ENCODE peak calls at places on chromosomes 12 and 14, in five cellular contexts. One of them, this sample, is unnamed.

GRCh38 chr12:88529531-88530488 is 50.5 kb downstream of the KITLG start:
- DNase-seq in central memory CD8-positive, alpha-beta T cell: no peak
- DNase-seq in epithelial cell of proximal tubule: no peak
- DNase-seq in cardiac muscle cell: no peak
- DNase-seq in GM12891: no peak
- DNase-seq in this sample: no peak

GRCh38 chr12:87827638-87828264 is 201.4 kb downstream of the C12orf50 start:
- DNase-seq in cardiac muscle cell: peak
- DNase-seq in epithelial cell of proximal tubule: peak
- DNase-seq in central memory CD8-positive, alpha-beta T cell: no peak
- DNase-seq in GM12891: no peak
- DNase-seq in this sample: peak

GRCh38 chr14:24885410-24885913 is 164.5 kb downstream of the STXBP6 start:
- DNase-seq in GM12891: no peak
- DNase-seq in central memory CD8-positive, alpha-beta T cell: no peak
- DNase-seq in epithelial cell of proximal tubule: no peak
- DNase-seq in cardiac muscle cell: no peak
- DNase-seq in this sample: no peak

GRCh38 chr14:94888108-94888507 is 118.2 kb upstream of the GSC start:
- DNase-seq in central memory CD8-positive, alpha-beta T cell: no peak
- DNase-seq in GM12891: no peak
- DNase-seq in cardiac muscle cell: no peak
- DNase-seq in epithelial cell of proximal tubule: no peak
- DNase-seq in this sample: no peak

GRCh38 chr12:11727133-11727664 is 77.7 kb downstream of the ETV6 start:
- DNase-seq in epithelial cell of proximal tubule: no peak
- DNase-seq in GM12891: no peak
- DNase-seq in central memory CD8-positive, alpha-beta T cell: no peak
- DNase-seq in cardiac muscle cell: no peak
- DNase-seq in this sample: no peak

GRCh38 chr14:57493467-57494181 is at the start of gene CCDC198:
- DNase-seq in epithelial cell of proximal tubule: peak
- DNase-seq in cardiac muscle cell: no peak
- DNase-seq in central memory CD8-positive, alpha-beta T cell: no peak
- DNase-seq in GM12891: no peak
- DNase-seq in this sample: peak

GRCh38 chr14:72081139-72081538 is 148.9 kb downstream of the RGS6 start:
- DNase-seq in GM12891: no peak
- DNase-seq in cardiac muscle cell: no peak
- DNase-seq in epithelial cell of proximal tubule: no peak
- DNase-seq in central memory CD8-positive, alpha-beta T cell: no peak
- DNase-seq in this sample: no peak

GRCh38 chr12:59452259-59452658 is 143.6 kb upstream of the SLC16A7 start:
- DNase-seq in epithelial cell of proximal tubule: peak
- DNase-seq in GM12891: no peak
- DNase-seq in central memory CD8-positive, alpha-beta T cell: no peak
- DNase-seq in cardiac muscle cell: peak
- DNase-seq in this sample: peak

GRCh38 chr14:61196792-61197191 is 84.3 kb downstream of the TMEM30B start:
- DNase-seq in GM12891: no peak
- DNase-seq in cardiac muscle cell: no peak
- DNase-seq in epithelial cell of proximal tubule: no peak
- DNase-seq in central memory CD8-positive, alpha-beta T cell: no peak
- DNase-seq in this sample: peak

GRCh38 chr12:62693291-62694040 is 226.8 kb downstream of the MON2 start:
- DNase-seq in epithelial cell of proximal tubule: no peak
- DNase-seq in GM12891: no peak
- DNase-seq in cardiac muscle cell: peak
- DNase-seq in central memory CD8-positive, alpha-beta T cell: no peak
- DNase-seq in this sample: no peak

GRCh38 chr12:92668739-92669138 is 34.0 kb upstream of the PLEKHG7 start:
- DNase-seq in epithelial cell of proximal tubule: no peak
- DNase-seq in central memory CD8-positive, alpha-beta T cell: no peak
- DNase-seq in cardiac muscle cell: no peak
- DNase-seq in GM12891: no peak
- DNase-seq in this sample: no peak

GRCh38 chr12:44287545-44287944 is 451.7 kb downstream of the TMEM117 start:
- DNase-seq in central memory CD8-positive, alpha-beta T cell: no peak
- DNase-seq in cardiac muscle cell: no peak
- DNase-seq in epithelial cell of proximal tubule: no peak
- DNase-seq in GM12891: no peak
- DNase-seq in this sample: no peak

GRCh38 chr12:68956466-68956865 is 23.5 kb upstream of the CPM start:
- DNase-seq in central memory CD8-positive, alpha-beta T cell: no peak
- DNase-seq in epithelial cell of proximal tubule: no peak
- DNase-seq in cardiac muscle cell: no peak
- DNase-seq in GM12891: no peak
- DNase-seq in this sample: no peak

GRCh38 chr12:41972196-41972994 is 172.3 kb downstream of the GXYLT1 start:
- DNase-seq in cardiac muscle cell: peak
- DNase-seq in GM12891: no peak
- DNase-seq in central memory CD8-positive, alpha-beta T cell: no peak
- DNase-seq in epithelial cell of proximal tubule: no peak
- DNase-seq in this sample: no peak

GRCh38 chr12:129928643-129929042 is 24.8 kb upstream of the TMEM132D start:
- DNase-seq in GM12891: no peak
- DNase-seq in epithelial cell of proximal tubule: no peak
- DNase-seq in central memory CD8-positive, alpha-beta T cell: no peak
- DNase-seq in cardiac muscle cell: no peak
- DNase-seq in this sample: no peak

GRCh38 chr14:98731701-98732100 is 540.3 kb downstream of the BCL11B start:
- DNase-seq in GM12891: no peak
- DNase-seq in epithelial cell of proximal tubule: no peak
- DNase-seq in central memory CD8-positive, alpha-beta T cell: no peak
- DNase-seq in cardiac muscle cell: no peak
- DNase-seq in this sample: no peak

GRCh38 chr14:83217492-83217891 is 1683.8 kb upstream of the SEL1L start:
- DNase-seq in central memory CD8-positive, alpha-beta T cell: no peak
- DNase-seq in cardiac muscle cell: peak
- DNase-seq in GM12891: no peak
- DNase-seq in epithelial cell of proximal tubule: no peak
- DNase-seq in this sample: peak

GRCh38 chr14:61147898-61148549 is 133.1 kb downstream of the TMEM30B start:
- DNase-seq in cardiac muscle cell: peak
- DNase-seq in GM12891: no peak
- DNase-seq in central memory CD8-positive, alpha-beta T cell: no peak
- DNase-seq in epithelial cell of proximal tubule: no peak
- DNase-seq in this sample: peak

GRCh38 chr14:94177806-94178205 is 3.7 kb downstream of the PPP4R4 start:
- DNase-seq in cardiac muscle cell: no peak
- DNase-seq in central memory CD8-positive, alpha-beta T cell: no peak
- DNase-seq in GM12891: no peak
- DNase-seq in epithelial cell of proximal tubule: no peak
- DNase-seq in this sample: peak

GRCh38 chr14:64764641-64765520 is 60.7 kb downstream of the PLEKHG3 start:
- DNase-seq in GM12891: peak
- DNase-seq in cardiac muscle cell: peak
- DNase-seq in epithelial cell of proximal tubule: no peak
- DNase-seq in central memory CD8-positive, alpha-beta T cell: peak
- DNase-seq in this sample: peak

GRCh38 chr12:110067531-110067930 is 19.2 kb upstream of the C12orf76 start:
- DNase-seq in GM12891: no peak
- DNase-seq in epithelial cell of proximal tubule: no peak
- DNase-seq in central memory CD8-positive, alpha-beta T cell: no peak
- DNase-seq in cardiac muscle cell: no peak
- DNase-seq in this sample: no peak

GRCh38 chr12:12560587-12561304 is 1.9 kb downstream of the DUSP16 start:
- DNase-seq in cardiac muscle cell: peak
- DNase-seq in GM12891: no peak
- DNase-seq in epithelial cell of proximal tubule: peak
- DNase-seq in central memory CD8-positive, alpha-beta T cell: peak
- DNase-seq in this sample: peak

GRCh38 chr14:100529561-100530031 is 57.6 kb downstream of the BEGAIN start:
- DNase-seq in GM12891: no peak
- DNase-seq in epithelial cell of proximal tubule: no peak
- DNase-seq in central memory CD8-positive, alpha-beta T cell: no peak
- DNase-seq in cardiac muscle cell: no peak
- DNase-seq in this sample: no peak

GRCh38 chr14:101870273-101870939 is 94.0 kb upstream of the DYNC1H1 start:
- DNase-seq in GM12891: no peak
- DNase-seq in epithelial cell of proximal tubule: no peak
- DNase-seq in central memory CD8-positive, alpha-beta T cell: no peak
- DNase-seq in cardiac muscle cell: no peak
- DNase-seq in this sample: no peak

GRCh38 chr12:47033081-47033480 is 46.3 kb upstream of the PCED1B start:
- DNase-seq in GM12891: no peak
- DNase-seq in central memory CD8-positive, alpha-beta T cell: no peak
- DNase-seq in epithelial cell of proximal tubule: no peak
- DNase-seq in cardiac muscle cell: peak
- DNase-seq in this sample: peak

GRCh38 chr12:67991158-67991557 is 1.9 kb downstream of the IFNG-AS1 start:
- DNase-seq in cardiac muscle cell: no peak
- DNase-seq in GM12891: no peak
- DNase-seq in central memory CD8-positive, alpha-beta T cell: peak
- DNase-seq in epithelial cell of proximal tubule: no peak
- DNase-seq in this sample: no peak

GRCh38 chr12:116881867-116882507 is 746 bp upstream of the HRK start:
- DNase-seq in central memory CD8-positive, alpha-beta T cell: no peak
- DNase-seq in GM12891: no peak
- DNase-seq in cardiac muscle cell: no peak
- DNase-seq in epithelial cell of proximal tubule: no peak
- DNase-seq in this sample: no peak

GRCh38 chr12:8038659-8039114 is 6.2 kb downstream of the FOXJ2 start:
- DNase-seq in central memory CD8-positive, alpha-beta T cell: no peak
- DNase-seq in cardiac muscle cell: peak
- DNase-seq in GM12891: no peak
- DNase-seq in epithelial cell of proximal tubule: no peak
- DNase-seq in this sample: peak

GRCh38 chr12:2614341-2614740 is 180.4 kb upstream of the FKBP4 start:
- DNase-seq in cardiac muscle cell: no peak
- DNase-seq in central memory CD8-positive, alpha-beta T cell: no peak
- DNase-seq in GM12891: no peak
- DNase-seq in epithelial cell of proximal tubule: no peak
- DNase-seq in this sample: no peak

GRCh38 chr14:54135804-54136280 is 179.2 kb upstream of the BMP4 start:
- DNase-seq in GM12891: no peak
- DNase-seq in epithelial cell of proximal tubule: no peak
- DNase-seq in central memory CD8-positive, alpha-beta T cell: no peak
- DNase-seq in cardiac muscle cell: peak
- DNase-seq in this sample: no peak

GRCh38 chr14:31677630-31678029 is 116.4 kb downstream of the NUBPL start:
- DNase-seq in cardiac muscle cell: no peak
- DNase-seq in central memory CD8-positive, alpha-beta T cell: no peak
- DNase-seq in epithelial cell of proximal tubule: no peak
- DNase-seq in GM12891: no peak
- DNase-seq in this sample: no peak

GRCh38 chr12:91685917-91686316 is 459.7 kb downstream of the BTG1 start:
- DNase-seq in cardiac muscle cell: no peak
- DNase-seq in central memory CD8-positive, alpha-beta T cell: no peak
- DNase-seq in GM12891: no peak
- DNase-seq in epithelial cell of proximal tubule: no peak
- DNase-seq in this sample: peak

GRCh38 chr12:48420031-48420775 is 52.2 kb upstream of the ANP32D start:
- DNase-seq in epithelial cell of proximal tubule: no peak
- DNase-seq in central memory CD8-positive, alpha-beta T cell: no peak
- DNase-seq in cardiac muscle cell: peak
- DNase-seq in GM12891: no peak
- DNase-seq in this sample: no peak

GRCh38 chr14:90568405-90568804 is 171.6 kb downstream of the CALM1 start:
- DNase-seq in GM12891: no peak
- DNase-seq in central memory CD8-positive, alpha-beta T cell: no peak
- DNase-seq in epithelial cell of proximal tubule: no peak
- DNase-seq in cardiac muscle cell: no peak
- DNase-seq in this sample: no peak

GRCh38 chr14:37051680-37052079 is 120.7 kb downstream of the SLC25A21 start:
- DNase-seq in central memory CD8-positive, alpha-beta T cell: no peak
- DNase-seq in GM12891: no peak
- DNase-seq in epithelial cell of proximal tubule: no peak
- DNase-seq in cardiac muscle cell: no peak
- DNase-seq in this sample: no peak

This sample was measured in kidney tubule cell.